ENCODE peak calls at places on chromosomes 11 and 22, in five cellular contexts. Q, A, S, C and P are unnamed samples.

GRCh38 chr22:25488244-25489020 is 76.0 kb upstream of the GRK3 start:
- DNase-seq in Q (peak; percentile 53), A (no peak), S (no peak), C (peak; percentile 20), P (no peak)

GRCh38 chr22:46662226-46662625 is 42.0 kb downstream of the GRAMD4 start:
- DNase-seq in Q (no peak), A (no peak), S (no peak), C (no peak), P (no peak)

GRCh38 chr11:116955548-116955947 is 118.1 kb upstream of the APOA1 start:
- DNase-seq in Q (no peak), A (no peak), S (no peak), C (no peak), P (no peak)

GRCh38 chr11:2929511-2929879 is 275 bp upstream of the PHLDA2 start:
- DNase-seq in Q (peak; percentile 87), A (no peak), S (peak; percentile 57), C (peak; percentile 91), P (no peak)

GRCh38 chr11:92758216-92758615 is 211.2 kb upstream of the MTNR1B start:
- DNase-seq in Q (no peak), A (no peak), S (no peak), C (no peak), P (no peak)

GRCh38 chr11:23112987-23113886 is 253.0 kb upstream of the CCDC179 start:
- DNase-seq in Q (peak; percentile 71), A (no peak), S (peak; percentile 59), C (peak; percentile 44), P (no peak)

GRCh38 chr11:56066980-56067379 is 26.1 kb upstream of the OR8I2 start:
- DNase-seq in Q (no peak), A (no peak), S (no peak), C (no peak), P (no peak)

GRCh38 chr11:111912535-111912934 is at the start of gene HSPB2:
- DNase-seq in Q (no peak), A (no peak), S (no peak), C (no peak), P (no peak)

GRCh38 chr11:6443269-6444003 is 2.6 kb upstream of the HPX start:
- DNase-seq in Q (peak; percentile 61), A (no peak), S (peak; percentile 72), C (peak; percentile 46), P (peak; percentile 33)

GRCh38 chr11:112539165-112539564 is 278.5 kb upstream of the PLET1 start:
- DNase-seq in Q (no peak), A (no peak), S (no peak), C (no peak), P (no peak)

GRCh38 chr22:17576475-17576874 is 13.2 kb downstream of the SLC25A18 start:
- DNase-seq in Q (peak; percentile 99), A (no peak), S (no peak), C (peak; percentile 84), P (no peak)

GRCh38 chr22:40533712-40534378 is 102.7 kb downstream of the MRTFA start:
- DNase-seq in Q (peak; percentile 73), A (no peak), S (peak; percentile 12), C (peak; percentile 42), P (no peak)

GRCh38 chr22:42680648-42681047 is 31.5 kb upstream of the CYB5R3 start:
- DNase-seq in Q (peak; percentile 94), A (no peak), S (no peak), C (peak; percentile 86), P (no peak)

GRCh38 chr11:123413636-123414035 is 16.4 kb upstream of the GRAMD1B start:
- DNase-seq in Q (no peak), A (no peak), S (no peak), C (no peak), P (no peak)

GRCh38 chr22:27799334-27800249 is 2.0 kb downstream of the MN1 start:
- DNase-seq in Q (peak; percentile 48), A (no peak), S (peak; percentile 60), C (peak; percentile 13), P (no peak)

GRCh38 chr11:72336163-72336562 is 92.2 kb upstream of the PHOX2A start:
- DNase-seq in Q (no peak), A (no peak), S (no peak), C (no peak), P (no peak)

GRCh38 chr11:11148104-11148509 is 204.9 kb downstream of the CSNK2A3 start:
- DNase-seq in Q (peak; percentile 62), A (no peak), S (peak; percentile 50), C (peak; percentile 27), P (no peak)

GRCh38 chr11:35167451-35167954 is 28.5 kb downstream of the CD44 start:
- DNase-seq in Q (no peak), A (no peak), S (no peak), C (no peak), P (no peak)

GRCh38 chr11:35168606-35169200 is 29.7 kb downstream of the CD44 start:
- DNase-seq in Q (no peak), A (no peak), S (no peak), C (no peak), P (no peak)

GRCh38 chr11:35171226-35171625 is 32.3 kb downstream of the CD44 start:
- DNase-seq in Q (no peak), A (no peak), S (no peak), C (no peak), P (no peak)

GRCh38 chr11:35170503-35170902 is 31.5 kb downstream of the CD44 start:
- DNase-seq in Q (no peak), A (no peak), S (no peak), C (no peak), P (no peak)

DNA sequence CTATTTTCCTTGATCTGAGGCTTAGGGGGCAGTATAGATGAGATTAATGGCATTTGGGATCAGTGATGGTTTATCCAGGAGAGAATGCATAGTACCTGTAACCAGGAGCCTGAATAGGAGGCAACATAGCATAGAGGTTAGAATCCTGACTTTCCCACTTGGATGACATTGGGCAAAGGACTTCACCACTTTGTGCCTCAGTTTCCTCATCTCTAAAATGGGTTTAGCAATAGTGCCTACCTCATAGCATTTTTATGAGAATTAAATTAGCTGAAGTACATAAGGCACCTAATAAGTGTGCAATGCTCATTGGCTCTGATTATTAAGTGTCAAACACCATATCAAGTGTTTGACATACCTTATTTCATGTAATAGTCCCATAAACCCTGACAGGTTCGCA is 30.8 kb downstream of the CD44 start:
- DNase-seq in Q (no peak), A (no peak), S (no peak), C (no peak), P (no peak)
- TF ChIP-seq CTCF in Q (no peak), A (no peak), S (no peak), C (no peak), P (no peak)

DNA sequence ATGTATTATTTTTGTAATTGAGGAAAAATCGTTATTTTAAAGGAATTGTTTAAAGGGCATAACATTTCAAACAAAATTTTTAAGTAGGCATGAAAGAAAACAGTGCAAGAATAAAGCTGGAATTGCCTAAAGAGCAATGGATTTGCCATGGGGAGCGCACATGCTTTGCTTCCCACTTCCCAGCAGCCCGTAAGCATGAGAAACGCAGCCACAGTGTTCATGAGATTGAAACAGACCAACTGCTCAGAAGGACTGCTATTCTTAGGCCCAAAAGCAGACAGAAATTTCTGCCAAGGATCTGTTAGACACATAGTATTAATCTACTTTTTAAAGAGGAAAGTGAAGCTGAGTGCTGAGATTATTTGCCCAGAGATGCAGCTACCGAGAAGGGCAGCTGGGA is 34.2 kb upstream of the TSKU start:
- DNase-seq in Q (no peak), A (no peak), S (no peak), C (no peak), P (no peak)
- TF ChIP-seq CTCF in Q (no peak), A (no peak), S (no peak), C (no peak), P (no peak)

GRCh38 chr22:37897805-37898204 is 8.3 kb upstream of the MICALL1 start:
- DNase-seq in Q (peak; percentile 72), A (no peak), S (no peak), C (no peak), P (no peak)

GRCh38 chr22:37896181-37896592 is 9.9 kb upstream of the MICALL1 start:
- DNase-seq in Q (peak; percentile 99), A (no peak), S (no peak), C (peak; percentile 84), P (no peak)

GRCh38 chr22:37896939-37897338 is 9.2 kb upstream of the MICALL1 start:
- DNase-seq in Q (no peak), A (no peak), S (peak; percentile 23), C (no peak), P (no peak)

GRCh38 chr22:37894939-37895670 is 11.0 kb upstream of the MICALL1 start:
- DNase-seq in Q (peak; percentile 89), A (no peak), S (peak; percentile 70), C (no peak), P (no peak)

DNA sequence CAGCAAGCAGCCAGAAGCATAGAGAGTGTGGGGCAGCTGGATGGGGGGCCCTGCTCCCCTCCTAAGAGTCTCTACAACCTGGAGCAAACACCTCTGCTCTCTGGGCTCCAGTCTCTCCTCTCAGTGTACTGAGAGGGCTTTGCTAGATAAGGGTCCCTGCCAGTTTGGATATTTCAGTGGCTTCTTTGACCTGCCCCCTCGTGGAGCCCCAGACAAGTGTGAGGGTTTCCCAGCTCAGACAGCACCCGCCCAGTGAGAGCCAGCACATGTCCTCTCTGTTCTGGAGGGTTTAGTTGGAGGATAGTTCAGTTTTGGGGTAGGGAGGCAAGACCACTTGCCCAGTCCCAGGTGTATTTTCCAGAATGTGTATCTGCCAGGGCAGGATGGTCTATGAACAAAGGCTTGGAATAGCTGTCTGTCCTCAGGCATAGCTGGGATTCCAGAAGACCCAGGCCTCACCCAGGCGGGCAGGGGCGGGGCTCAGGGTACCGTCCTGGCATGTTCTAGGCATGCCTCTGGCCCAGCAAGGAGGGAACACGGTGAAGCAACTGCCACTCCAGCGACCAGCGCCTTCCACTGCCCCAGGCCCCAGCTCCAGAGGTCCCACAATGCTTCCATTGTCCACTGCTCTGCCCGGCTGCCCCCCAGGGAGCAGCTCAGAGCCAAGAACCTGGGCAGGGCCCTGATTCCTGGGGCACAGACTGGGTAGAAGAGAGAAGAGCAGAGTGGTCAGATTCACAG is 7.5 kb upstream of the MICALL1 start:
- DNase-seq in Q (peak; percentile 95), A (no peak), S (no peak), C (peak; percentile 61), P (no peak)
- TF ChIP-seq CTCF in Q (no peak), A (no peak), S (no peak), C (no peak), P (no peak)

GRCh38 chr22:44730490-44731356 is 21.7 kb upstream of the ARHGAP8 start:
- DNase-seq in Q (no peak), A (no peak), S (no peak), C (no peak), P (no peak)

GRCh38 chr22:44732661-44733060 is 19.7 kb upstream of the ARHGAP8 start:
- DNase-seq in Q (no peak), A (no peak), S (no peak), C (no peak), P (no peak)

GRCh38 chr22:44731357-44731970 is 20.9 kb upstream of the ARHGAP8 start:
- DNase-seq in Q (no peak), A (no peak), S (no peak), C (no peak), P (no peak)

GRCh38 chr22:44733426-44734106 is 18.8 kb upstream of the ARHGAP8 start:
- DNase-seq in Q (no peak), A (no peak), S (no peak), C (no peak), P (no peak)

DNA sequence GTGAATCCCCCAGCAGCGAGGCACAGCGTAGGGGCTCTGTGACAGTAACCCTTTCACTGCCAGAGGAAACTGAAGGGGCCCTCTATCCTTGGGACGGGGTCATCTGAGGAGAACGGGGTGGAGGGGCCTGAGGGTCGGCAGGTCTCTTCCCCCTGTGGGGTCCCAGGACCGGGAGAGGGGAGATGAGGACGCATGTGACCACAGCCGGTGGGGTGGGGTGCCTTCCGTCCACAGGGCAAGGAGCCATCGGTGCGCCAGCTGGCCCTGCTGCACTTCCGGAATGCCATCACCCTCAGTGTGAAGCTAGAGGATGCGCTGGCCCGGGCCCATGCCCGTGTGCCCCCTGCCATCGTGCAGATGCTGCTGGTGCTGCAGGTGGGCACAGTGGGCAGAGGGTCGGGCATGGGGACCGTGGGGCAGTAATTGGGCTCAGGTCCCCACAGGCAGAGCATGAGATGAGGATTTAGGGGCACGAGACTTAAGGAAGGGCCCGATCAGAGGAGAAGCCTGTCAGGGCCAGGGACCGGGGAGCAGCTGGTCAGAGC is 20.3 kb upstream of the ARHGAP8 start:
- DNase-seq in Q (no peak), A (no peak), S (no peak), C (no peak), P (no peak)
- TF ChIP-seq CTCF in Q (no peak), A (no peak), S (no peak), C (no peak), P (no peak)